ENCODE peak calls at places on chromosomes 12 and 14, in nine cellular contexts. C is GM12865, I is choroid plexus epithelial cell, E is suprapubic skin, A is psoas muscle, G is fibroblast of lung, M is neural crest cell, O is H1, B is brain microvascular endothelial cell. U is an unnamed sample.

GRCh38 chr12:3752096-3752709 is 706 bp downstream of the CRACR2A start:
- DNase-seq in C (peak; percentile 90), I (peak; percentile 74), E (no peak), A (peak; percentile 63), G (peak; percentile 2), M (no peak), O (no peak), B (peak; percentile 72), U (peak; percentile 85)

GRCh38 chr12:70007687-70008086 is 182.7 kb downstream of the MYRFL start:
- DNase-seq in C (no peak), I (peak; percentile 25), E (no peak), A (no peak), G (no peak), M (no peak), O (no peak), B (no peak), U (no peak)

GRCh38 chr14:19771895-19772430 is 1.3 kb upstream of the OR4M1 start:
- DNase-seq in C (no peak), I (no peak), E (no peak), A (no peak), G (no peak), M (no peak), O (no peak), B (no peak), U (no peak)

GRCh38 chr12:65464930-65465329 is 186.4 kb downstream of the MSRB3 start:
- DNase-seq in C (no peak), I (peak; percentile 95), E (no peak), A (no peak), G (peak; percentile 94), M (no peak), O (no peak), B (peak; percentile 84), U (no peak)

GRCh38 chr12:14874882-14875281 is 10.8 kb downstream of the MGP start:
- DNase-seq in C (no peak), I (peak; percentile 49), E (no peak), A (no peak), G (no peak), M (no peak), O (no peak), B (no peak), U (no peak)

GRCh38 chr14:93747560-93747959 is 40.7 kb downstream of the PRIMA1 start:
- DNase-seq in C (no peak), I (no peak), E (no peak), A (no peak), G (no peak), M (no peak), O (no peak), B (no peak), U (no peak)

GRCh38 chr14:56300495-56300894 is 182.3 kb downstream of the PELI2 start:
- DNase-seq in C (no peak), I (peak; percentile 74), E (no peak), A (no peak), G (peak; percentile 30), M (no peak), O (no peak), B (peak; percentile 73), U (no peak)

GRCh38 chr12:29148958-29149690 is at the start of gene FAR2:
- DNase-seq in C (peak; percentile 52), I (peak; percentile 44), E (peak; percentile 78), A (peak; percentile 58), G (peak; percentile 32), M (peak; percentile 35), O (no peak), B (peak; percentile 34), U (peak; percentile 58)

GRCh38 chr12:27083861-27084271 is 1.5 kb upstream of the C12orf71 start:
- DNase-seq in C (no peak), I (peak; percentile 72), E (no peak), A (no peak), G (peak; percentile 80), M (peak; percentile 17), O (no peak), B (peak; percentile 71), U (no peak)

GRCh38 chr12:646303-647038 is 16.8 kb downstream of the NINJ2 start:
- DNase-seq in C (no peak), I (peak; percentile 43), E (peak; percentile 79), A (peak; percentile 66), G (no peak), M (no peak), O (no peak), B (no peak), U (no peak)

GRCh38 chr12:69095765-69096477 is 143.4 kb upstream of the CPSF6 start:
- DNase-seq in C (no peak), I (no peak), E (no peak), A (no peak), G (no peak), M (no peak), O (no peak), B (peak; percentile 19), U (no peak)

GRCh38 chr12:73598626-73599025 is 939.0 kb upstream of the ATXN7L3B start:
- DNase-seq in C (no peak), I (peak; percentile 5), E (no peak), A (no peak), G (no peak), M (no peak), O (no peak), B (no peak), U (no peak)

GRCh38 chr12:58298793-58299192 is 357.4 kb downstream of the ATP23 start:
- DNase-seq in C (no peak), I (no peak), E (no peak), A (no peak), G (no peak), M (no peak), O (no peak), B (no peak), U (no peak)

GRCh38 chr12:724194-724855 is 28.1 kb upstream of the WNK1 start:
- DNase-seq in C (peak; percentile 46), I (peak; percentile 24), E (no peak), A (no peak), G (no peak), M (no peak), O (no peak), B (no peak), U (peak; percentile 59)

GRCh38 chr12:108341356-108341755 is 2.2 kb upstream of the CMKLR1 start:
- DNase-seq in C (no peak), I (no peak), E (peak; percentile 3), A (no peak), G (no peak), M (no peak), O (no peak), B (no peak), U (no peak)

GRCh38 chr12:113800201-113800600 is 165.9 kb downstream of the RBM19 start:
- DNase-seq in C (no peak), I (no peak), E (no peak), A (no peak), G (no peak), M (no peak), O (no peak), B (no peak), U (no peak)

GRCh38 chr14:89251066-89251465 is 166.0 kb downstream of the FOXN3 start:
- DNase-seq in C (no peak), I (peak; percentile 39), E (no peak), A (no peak), G (no peak), M (no peak), O (no peak), B (peak; percentile 39), U (no peak)

GRCh38 chr14:67965684-67966083 is 146.1 kb downstream of the RAD51B start:
- DNase-seq in C (no peak), I (no peak), E (no peak), A (no peak), G (no peak), M (no peak), O (no peak), B (no peak), U (no peak)
- TF ChIP-seq CTCF in C (no peak), I (no peak), E (no peak), A (no peak), G (no peak), M (no peak), O (no peak), B (no peak), U (no peak)

GRCh38 chr14:23528555-23528954 is 23.0 kb downstream of the ZFHX2 start:
- DNase-seq in C (no peak), I (peak; percentile 7), E (no peak), A (no peak), G (no peak), M (no peak), O (no peak), B (no peak), U (no peak)
- TF ChIP-seq CTCF in C (no peak), I (peak; percentile 52), E (no peak), A (no peak), G (peak; percentile 22), M (peak; percentile 32), O (peak; percentile 38), B (peak; percentile 56), U (no peak)

GRCh38 chr14:58258156-58258555 is 13.5 kb downstream of the PSMA3 start:
- DNase-seq in C (no peak), I (peak; percentile 15), E (no peak), A (no peak), G (no peak), M (no peak), O (no peak), B (no peak), U (no peak)
- TF ChIP-seq CTCF in C (no peak), I (peak; percentile 24), E (no peak), A (no peak), G (no peak), M (no peak), O (no peak), B (peak; percentile 17), U (no peak)

GRCh38 chr12:82608706-82609105 is 78.0 kb upstream of the TMTC2 start:
- DNase-seq in C (no peak), I (peak; percentile 68), E (no peak), A (no peak), G (peak; percentile 4), M (no peak), O (no peak), B (peak; percentile 68), U (no peak)
- TF ChIP-seq CTCF in C (no peak), I (no peak), E (no peak), A (no peak), G (no peak), M (no peak), O (no peak), B (no peak), U (no peak)

DNA sequence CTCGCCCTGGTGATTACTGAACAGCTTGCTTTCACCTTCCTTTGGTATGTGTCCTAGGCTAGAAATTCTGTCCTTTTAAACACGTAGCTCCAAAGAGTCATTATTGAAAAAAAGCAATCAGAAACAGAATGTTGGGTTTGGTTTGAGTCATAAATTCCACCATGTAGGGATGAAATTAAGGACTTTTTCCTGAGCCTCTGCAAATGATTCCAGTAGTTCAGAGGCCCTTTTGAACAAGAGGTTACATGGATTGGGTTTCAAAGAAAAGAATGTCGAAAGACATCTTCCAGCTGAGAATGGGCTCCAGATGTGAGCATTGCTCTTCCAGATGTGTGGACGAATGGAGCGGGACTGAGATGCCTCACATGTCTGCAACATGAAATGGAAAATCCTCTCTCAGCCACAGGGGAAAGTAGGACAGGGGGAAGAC is 23.5 kb upstream of the EMP1 start:
- DNase-seq in C (no peak), I (peak; percentile 83), E (no peak), A (peak; percentile 29), G (peak; percentile 91), M (no peak), O (no peak), B (no peak), U (no peak)
- TF ChIP-seq CTCF in C (no peak), I (no peak), E (no peak), A (no peak), G (no peak), M (no peak), O (no peak), B (no peak), U (no peak)